ENCODE peak calls at places on chromosomes 1 and 21, in ten cellular contexts. H is uterus, I is fibroblast of lung, Y is body of pancreas, E is transverse colon, U is IMR-90, X is suprapubic skin, G is thoracic aorta, Q is bronchial epithelial cell, L is tibial nerve. M is an unnamed sample. For H3K36me3, the result is how much of the 10 kb centered on the place peaks cover.

GRCh38 chr1:247273013-247273412 is 17.1 kb downstream of the VN1R5 start:
- DNase-seq in Q (no peak), E (no peak), G (no peak), H (no peak), Y (no peak), L (no peak), I (no peak), U (no peak), X (no peak), M (no peak)

GRCh38 chr1:27360159-27361043 is 6.4 kb downstream of the MAP3K6 start:
- DNase-seq in E (peak), Y (no peak), U (no peak), X (no peak), H (no peak), I (no peak), L (no peak), G (no peak), Q (no peak), M (no peak)

GRCh38 chr1:116738673-116739370 is 15.4 kb upstream of the CD2 start:
- DNase-seq in G (no peak), H (no peak), X (peak), U (no peak), I (no peak), E (no peak), Y (no peak), L (no peak), Q (peak), M (no peak)

GRCh38 chr21:37374026-37374425 is 7.5 kb downstream of the DYRK1A start:
- DNase-seq in Q (peak), L (no peak), E (no peak), X (no peak), H (no peak), G (no peak), Y (no peak), U (peak), I (peak), M (no peak)

GRCh38 chr21:30497065-30497464 is at the start of gene KRTAP19-4:
- DNase-seq in Y (no peak), X (no peak), L (no peak), E (no peak), G (no peak), U (no peak), I (no peak), H (no peak), Q (no peak), M (no peak)

GRCh38 chr1:19205403-19205802 is 4.7 kb downstream of the UBR4 start:
- DNase-seq in G (no peak), Q (no peak), Y (no peak), E (no peak), H (no peak), X (no peak), U (no peak), I (no peak), L (no peak), M (no peak)

GRCh38 chr1:19949016-19949415 is 25.6 kb upstream of the PLA2G2E start:
- DNase-seq in U (peak), H (no peak), I (peak), L (no peak), Y (no peak), E (no peak), Q (peak), G (no peak), X (no peak), M (no peak)

GRCh38 chr1:192892934-192893333 is 84.1 kb downstream of the RGS2 start:
- DNase-seq in X (no peak), G (no peak), Y (no peak), U (no peak), L (no peak), Q (peak), H (no peak), E (no peak), I (peak), M (no peak)

GRCh38 chr1:87024936-87025537 is 110.6 kb downstream of the HS2ST1 start:
- DNase-seq in E (no peak), I (peak), Y (no peak), Q (peak), H (no peak), X (no peak), L (no peak), G (no peak), U (peak), M (no peak)

GRCh38 chr1:64246294-64246917 is 43.0 kb downstream of the UBE2U start:
- DNase-seq in X (no peak), H (no peak), E (no peak), U (peak), I (peak), G (no peak), Y (no peak), L (no peak), Q (peak), M (no peak)

GRCh38 chr21:34088752-34089151 is 15.4 kb downstream of the MRPS6 start:
- DNase-seq in G (no peak), I (no peak), Q (no peak), U (no peak), X (no peak), E (no peak), L (no peak), H (no peak), Y (no peak), M (no peak)

GRCh38 chr21:34093083-34093482 is 19.7 kb downstream of the MRPS6 start:
- DNase-seq in E (no peak), L (no peak), Q (no peak), Y (no peak), U (no peak), I (no peak), X (no peak), G (no peak), H (no peak), M (no peak)

GRCh38 chr21:34091032-34091431 is 17.7 kb downstream of the MRPS6 start:
- DNase-seq in X (no peak), U (no peak), H (no peak), L (no peak), I (no peak), G (no peak), Q (no peak), Y (no peak), E (no peak), M (no peak)

GRCh38 chr21:34092241-34092921 is 19.0 kb downstream of the MRPS6 start:
- DNase-seq in E (no peak), G (no peak), Q (no peak), L (no peak), I (no peak), X (no peak), Y (no peak), H (no peak), U (no peak), M (no peak)

DNA sequence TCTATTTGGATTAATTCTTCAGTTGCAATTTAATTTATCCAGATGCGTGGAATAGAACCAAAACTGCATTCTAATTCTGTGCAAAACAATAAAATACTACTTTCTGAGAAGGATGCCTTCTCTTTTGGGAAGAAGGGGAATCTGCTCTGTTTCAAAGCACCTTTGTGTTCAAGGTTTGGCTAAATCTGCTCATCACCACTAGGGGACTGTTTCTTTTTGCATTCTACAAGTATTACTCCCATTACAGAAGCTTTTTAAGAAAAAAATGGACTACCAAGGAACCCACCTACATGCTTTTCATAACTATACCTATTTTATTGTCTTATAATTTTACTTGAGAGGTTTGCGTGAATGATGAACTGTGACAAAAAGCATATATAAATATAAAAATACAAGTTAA is 18.2 kb downstream of the MRPS6 start:
- DNase-seq in Q (no peak), E (no peak), G (no peak), U (no peak), L (no peak), X (no peak), I (no peak), H (no peak), Y (no peak), M (no peak)
- TF ChIP-seq CTCF in Q (peak), E (no peak), G (peak), U (no peak), L (no peak), X (no peak), I (peak), H (peak), Y (no peak), M (peak)

GRCh38 chr1:14713077-14713476 is 114.6 kb downstream of the KAZN start:
- DNase-seq in X (no peak), I (no peak), E (no peak), L (no peak), H (no peak), G (no peak), Q (peak), U (no peak), Y (no peak), M (no peak)
- H3K36me3 ChIP-seq in X (under half), I (under half), E (under half), L (under half), H (under half), G (under half), Q (under half), U (under half), Y (under half), M (under half)

GRCh38 chr21:35852820-35853219 is 207.5 kb downstream of the SETD4 start:
- DNase-seq in U (no peak), Q (no peak), I (no peak), X (no peak), L (no peak), H (peak), G (no peak), E (no peak), Y (no peak), M (no peak)
- TF ChIP-seq CTCF in U (no peak), Q (no peak), I (no peak), X (no peak), L (no peak), H (no peak), G (no peak), E (no peak), Y (no peak), M (no peak)

GRCh38 chr21:43029785-43030184 is 45.9 kb downstream of the CBS start:
- DNase-seq in Q (no peak), I (no peak), U (no peak), X (no peak), G (no peak), Y (no peak), H (no peak), L (no peak), E (no peak), M (no peak)
- H3K36me3 ChIP-seq in Q (under half), I (under half), U (under half), X (half or more), G (under half), Y (under half), H (under half), L (under half), E (under half), M (under half)

GRCh38 chr1:168386949-168387586 is 106.4 kb downstream of the TBX19 start:
- DNase-seq in X (no peak), Q (peak), U (no peak), L (no peak), E (peak), Y (peak), G (no peak), I (peak), H (peak), M (no peak)
- TF ChIP-seq CTCF in X (no peak), Q (no peak), U (no peak), L (no peak), E (no peak), Y (no peak), G (no peak), I (no peak), H (no peak), M (no peak)

DNA sequence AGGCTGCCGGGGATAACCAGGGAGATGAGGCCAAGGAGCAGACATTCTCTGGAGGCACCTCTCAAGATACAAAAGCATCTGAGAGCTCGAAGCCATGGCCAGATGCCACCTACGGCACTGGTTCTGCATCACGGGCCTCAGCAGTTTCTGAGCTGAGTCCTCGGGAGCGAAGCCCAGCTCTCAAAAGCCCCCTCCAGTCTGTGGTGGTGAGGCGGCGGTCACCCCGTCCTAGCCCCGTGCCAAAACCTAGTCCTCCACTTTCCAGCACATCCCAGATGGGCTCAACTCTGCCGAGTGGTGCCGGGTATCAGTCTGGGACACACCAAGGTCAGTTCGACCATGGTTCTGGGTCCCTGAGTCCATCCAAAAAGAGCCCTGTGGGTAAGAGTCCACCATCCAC is 19.4 kb upstream of the SH3D21 start:
- DNase-seq in Q (no peak), E (no peak), G (no peak), I (no peak), U (no peak), H (no peak), Y (no peak), X (no peak), L (no peak), M (no peak)
- H3K36me3 ChIP-seq in Q (under half), E (half or more), G (under half), I (under half), U (under half), H (under half), Y (under half), X (half or more), L (under half), M (half or more)

GRCh38 chr1:150927629-150928028 is 1.5 kb downstream of the SETDB1 start:
- DNase-seq in U (no peak), Y (no peak), G (no peak), L (no peak), Q (no peak), H (no peak), I (no peak), E (no peak), X (no peak), M (no peak)

GRCh38 chr1:150928286-150928685 is 2.1 kb downstream of the SETDB1 start:
- DNase-seq in Q (no peak), G (no peak), L (no peak), I (no peak), E (no peak), Y (no peak), H (no peak), U (peak), X (no peak), M (no peak)

GRCh38 chr1:150925080-150925479 is 1.1 kb upstream of the SETDB1 start:
- DNase-seq in Y (no peak), H (no peak), G (no peak), X (no peak), L (no peak), Q (no peak), I (no peak), U (no peak), E (no peak), M (no peak)

GRCh38 chr1:150922519-150922975 is 3.6 kb upstream of the SETDB1 start:
- DNase-seq in L (peak), X (peak), I (peak), U (peak), Q (peak), G (peak), H (peak), Y (peak), E (peak), M (peak)

DNA sequence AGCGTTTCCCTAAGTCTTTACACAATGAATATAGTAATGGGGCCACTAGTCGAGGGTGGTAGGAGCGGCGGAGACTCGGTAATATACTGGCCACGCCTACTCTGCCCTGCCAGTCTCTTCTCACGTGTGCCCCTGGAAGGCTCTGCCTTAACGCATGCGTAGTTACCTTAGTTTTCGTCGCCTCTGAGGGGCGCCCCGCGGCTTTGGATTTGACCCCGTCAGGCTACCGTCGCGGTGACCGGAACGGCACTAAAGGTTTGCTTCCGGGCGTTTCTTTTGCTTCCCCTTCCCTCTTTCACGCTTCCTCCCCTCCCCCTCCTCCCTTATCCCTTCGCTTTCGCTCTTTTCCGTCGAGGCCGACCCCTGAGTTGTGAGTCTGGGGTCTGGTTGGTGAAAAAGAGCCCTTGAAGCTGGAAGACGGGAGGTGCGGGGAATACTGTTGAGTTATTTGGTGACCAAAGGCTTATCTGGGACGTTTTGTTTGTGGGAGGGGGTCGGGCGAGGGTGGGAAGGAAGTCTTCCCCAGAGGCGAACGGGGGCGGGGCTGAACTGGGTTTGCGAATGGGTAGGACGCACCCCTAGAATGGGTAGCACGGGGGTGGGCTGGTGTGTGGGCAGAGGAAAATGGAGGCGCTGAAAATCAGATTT is at the start of gene SETDB1:
- DNase-seq in Q (peak), E (peak), H (peak), X (peak), G (peak), L (peak), U (peak), Y (peak), I (peak), M (peak)
- TF ChIP-seq CTCF in Q (peak), E (no peak), H (no peak), X (no peak), G (no peak), L (peak), U (peak), Y (no peak), I (no peak), M (peak)